ENCODE peak calls at places on chromosomes 6 and 20, in nine cellular contexts. I is GM06990; X is left ventricle myocardium inferior; C is stimulated activated CD8-positive, alpha-beta memory T cell treated with anti-CD3 and anti-CD28 coated beads, Interleukin-7, amount 100 ng/mL, for 24 hours; J is epithelial cell of esophagus; H is right cardiac atrium; T is myocyte; V is choroid plexus epithelial cell; R is RKO. P is an unnamed sample.

GRCh38 chr6:142833054-142833453 is 111.9 kb downstream of the HIVEP2 start:
- DNase-seq in T (no peak), C (no peak), I (no peak), H (no peak), X (no peak), R (peak), J (peak), V (peak), P (no peak)

GRCh38 chr6:81875776-81876293 is 123.4 kb upstream of the TENT5A start:
- DNase-seq in R (no peak), C (no peak), X (no peak), T (no peak), H (no peak), V (no peak), J (no peak), I (no peak), P (no peak)

GRCh38 chr6:169959129-169960002 is 207.9 kb downstream of the ERMARD start:
- DNase-seq in R (no peak), H (no peak), T (no peak), C (no peak), X (no peak), V (no peak), J (peak), I (peak), P (peak)

GRCh38 chr20:38927902-38928578 is 1.8 kb downstream of the FAM83D start:
- DNase-seq in H (no peak), T (no peak), V (no peak), R (peak), I (no peak), C (no peak), X (no peak), J (peak), P (no peak)

GRCh38 chr20:8251201-8251575 is 119.1 kb downstream of the PLCB1 start:
- DNase-seq in I (no peak), C (no peak), V (no peak), H (no peak), J (no peak), T (no peak), R (no peak), X (no peak), P (no peak)

GRCh38 chr6:37862992-37863391 is 43.5 kb downstream of the ZFAND3 start:
- DNase-seq in R (no peak), H (no peak), C (no peak), X (no peak), T (no peak), J (peak), I (no peak), V (no peak), P (no peak)

GRCh38 chr20:5056801-5057599 is 55.7 kb upstream of the SLC23A2 start:
- DNase-seq in I (peak), H (peak), C (peak), V (peak), X (peak), T (peak), R (peak), J (peak), P (peak)

GRCh38 chr6:149615805-149616204 is 32.7 kb downstream of the KATNA1 start:
- DNase-seq in I (no peak), C (no peak), T (no peak), V (no peak), J (no peak), X (no peak), R (no peak), H (no peak), P (no peak)

GRCh38 chr20:25280051-25280573 is 32.2 kb downstream of the PYGB start:
- DNase-seq in J (no peak), I (no peak), V (no peak), C (no peak), T (no peak), R (no peak), X (peak), H (peak), P (peak)

GRCh38 chr20:24998631-24999445 is 6.3 kb upstream of the APMAP start:
- DNase-seq in R (no peak), T (no peak), C (no peak), J (no peak), X (no peak), I (no peak), H (no peak), V (no peak), P (no peak)

GRCh38 chr20:40763646-40764295 is 74.7 kb upstream of the MAFB start:
- DNase-seq in R (no peak), J (no peak), C (no peak), H (peak), X (no peak), T (no peak), V (no peak), I (no peak), P (no peak)

GRCh38 chr6:17396256-17396655 is 2.9 kb downstream of the CAP2 start:
- DNase-seq in I (no peak), T (no peak), X (no peak), H (no peak), V (no peak), J (no peak), C (no peak), R (no peak), P (no peak)

GRCh38 chr20:10641467-10641866 is 32.3 kb downstream of the JAG1 start:
- DNase-seq in I (no peak), X (no peak), H (no peak), J (no peak), R (no peak), C (no peak), V (no peak), T (no peak), P (no peak)

GRCh38 chr6:28384143-28384533 is 15.4 kb downstream of the ZSCAN12 start:
- DNase-seq in I (no peak), V (no peak), R (no peak), T (no peak), J (no peak), X (no peak), C (no peak), H (no peak), P (no peak)

GRCh38 chr6:153003294-153003645 is 761 bp upstream of the MTRF1L start:
- DNase-seq in J (peak), H (no peak), V (peak), I (no peak), X (no peak), C (no peak), T (peak), R (peak), P (no peak)

GRCh38 chr6:162710438-162710837 is 17.1 kb downstream of the PRKN start:
- DNase-seq in T (peak), I (no peak), X (no peak), V (no peak), R (no peak), J (no peak), H (no peak), C (no peak), P (no peak)

P was measured in heart left ventricle.